ENCODE peak calls at places on chromosomes 12 and 14, in eight cellular contexts. U is A549; F is Peyer's patch; L is thoracic aorta; D is upper lobe of right lung; X is fibroblast of lung; P is lung; R is CD8-positive, alpha-beta T cell. T is an unnamed sample.

GRCh38 chr14:21056520-21057163 is 980 bp upstream of the RNASE8 start:
- DNase-seq in F (peak; percentile 70), D (no peak), U (no peak), R (no peak), P (no peak), L (no peak), X (no peak), T (no peak)

GRCh38 chr12:64077922-64078321 is 144.2 kb downstream of the KICS2 start:
- DNase-seq in P (no peak), F (no peak), U (peak; percentile 34), L (no peak), D (no peak), R (no peak), X (no peak), T (no peak)

GRCh38 chr14:85250369-85250768 is 279.6 kb upstream of the FLRT2 start:
- DNase-seq in R (no peak), U (no peak), D (no peak), F (no peak), P (no peak), X (no peak), L (no peak), T (no peak)

GRCh38 chr12:34601689-34602088 is 579.4 kb downstream of the ALG10 start:
- DNase-seq in U (no peak), D (peak; percentile 46), L (no peak), F (no peak), X (no peak), P (no peak), R (no peak), T (no peak)

GRCh38 chr12:1350055-1350933 is 244.1 kb downstream of the FBXL14 start:
- DNase-seq in P (no peak), R (no peak), F (no peak), U (peak; percentile 54), X (peak; percentile 95), D (no peak), L (no peak), T (no peak)

GRCh38 chr12:77941396-77941795 is 110.7 kb downstream of the NAV3 start:
- DNase-seq in U (no peak), F (no peak), R (no peak), D (no peak), L (no peak), X (no peak), P (no peak), T (no peak)

GRCh38 chr12:16184691-16185090 is 92.8 kb downstream of the SLC15A5 start:
- DNase-seq in L (no peak), R (no peak), X (no peak), P (no peak), D (no peak), U (no peak), F (no peak), T (no peak)

GRCh38 chr14:23588884-23589598 is 10.5 kb upstream of the JPH4 start:
- DNase-seq in L (peak; percentile 34), D (peak; percentile 94), U (peak; percentile 88), P (peak; percentile 88), F (peak; percentile 95), R (peak; percentile 90), X (peak; percentile 80), T (peak; percentile 98)

GRCh38 chr14:102229739-102230092 is 75.2 kb downstream of the MOK start:
- DNase-seq in L (no peak), U (no peak), F (no peak), P (no peak), R (no peak), X (no peak), D (no peak), T (no peak)

GRCh38 chr14:64405295-64405694 is 17.1 kb downstream of the MTHFD1 start:
- DNase-seq in L (no peak), U (no peak), P (no peak), X (no peak), R (no peak), D (no peak), F (no peak), T (no peak)

GRCh38 chr12:12883369-12884001 is 7.9 kb upstream of the GPRC5A start:
- DNase-seq in D (no peak), R (no peak), P (peak; percentile 42), F (no peak), U (peak; percentile 94), L (no peak), X (peak; percentile 87), T (no peak)

GRCh38 chr12:101697930-101698781 is 716 bp downstream of the CHPT1 start:
- DNase-seq in P (peak; percentile 49), U (peak; percentile 46), F (peak; percentile 81), X (peak; percentile 46), L (no peak), D (peak; percentile 80), R (peak; percentile 52), T (peak; percentile 52)

GRCh38 chr12:53064613-53065415 is 14.4 kb downstream of the SPRYD3 start:
- DNase-seq in R (no peak), F (no peak), X (no peak), L (no peak), D (peak; percentile 62), U (no peak), P (no peak), T (no peak)

GRCh38 chr12:50276912-50277671 is 6.2 kb downstream of the LIMA1 start:
- DNase-seq in D (no peak), F (no peak), L (no peak), U (no peak), R (no peak), P (no peak), X (no peak), T (no peak)

GRCh38 chr12:74581439-74581838 is 43.8 kb downstream of the ATXN7L3B start:
- DNase-seq in F (no peak), R (no peak), L (no peak), X (no peak), D (no peak), P (no peak), U (no peak), T (no peak)

GRCh38 chr12:99386907-99387306 is 260.6 kb upstream of the GARIN6 start:
- DNase-seq in L (no peak), U (peak; percentile 69), D (no peak), F (no peak), R (no peak), X (peak; percentile 41), P (no peak), T (no peak)

GRCh38 chr12:3604750-3605638 is 114.0 kb downstream of the PRMT8 start:
- DNase-seq in P (no peak), R (no peak), D (peak; percentile 64), F (no peak), L (no peak), X (peak; percentile 1), U (no peak), T (peak; percentile 59)

GRCh38 chr12:14995583-14996425 is 23.0 kb downstream of the PDE6H start:
- DNase-seq in D (no peak), U (peak; percentile 81), P (no peak), R (no peak), X (peak; percentile 61), F (no peak), L (no peak), T (no peak)

GRCh38 chr12:55629058-55629841 is 7.4 kb upstream of the OR10P1 start:
- DNase-seq in L (no peak), P (no peak), X (no peak), F (no peak), U (no peak), R (no peak), D (no peak), T (no peak)

GRCh38 chr12:124622326-124622725 is 54.9 kb upstream of the NCOR2 start:
- DNase-seq in U (no peak), L (no peak), F (no peak), R (no peak), P (no peak), X (no peak), D (no peak), T (no peak)
- H3K4me1 ChIP-seq in U (peaks cover 19% of the 10 kb centered on the region), L (peaks cover 46% of the 10 kb centered on the region), F (no peaks in the 10 kb centered on the region), R (no peaks in the 10 kb centered on the region), P (peaks cover 23% of the 10 kb centered on the region), X (peaks cover 7% of the 10 kb centered on the region), D (peaks cover 47% of the 10 kb centered on the region), T (peaks cover 24% of the 10 kb centered on the region)

GRCh38 chr12:51592034-51592705 is 1.1 kb downstream of the SCN8A start:
- DNase-seq in D (no peak), F (no peak), P (no peak), R (no peak), X (peak; percentile 87), U (no peak), L (no peak), T (no peak)

GRCh38 chr12:51590347-51591019 is 550 bp upstream of the SCN8A start:
- DNase-seq in U (peak; percentile 78), R (peak; percentile 77), F (peak; percentile 80), L (no peak), D (peak; percentile 83), P (no peak), X (peak; percentile 73), T (peak; percentile 70)

GRCh38 chr12:51589557-51590176 is 1.4 kb upstream of the SCN8A start:
- DNase-seq in L (no peak), X (no peak), P (no peak), U (no peak), F (no peak), R (no peak), D (no peak), T (no peak)

GRCh38 chr12:51589060-51589459 is 2.0 kb upstream of the SCN8A start:
- DNase-seq in D (no peak), R (no peak), X (no peak), P (no peak), U (no peak), F (no peak), L (no peak), T (no peak)

GRCh38 chr12:51591020-51591901 is at the start of gene SCN8A:
- DNase-seq in R (peak; percentile 49), U (peak; percentile 61), X (peak; percentile 65), P (no peak), D (peak; percentile 67), F (peak; percentile 47), L (no peak), T (peak; percentile 31)
- TF ChIP-seq CTCF in R (no peak), U (peak; percentile 2), X (no peak), P (no peak), D (no peak), F (no peak), L (no peak), T (no peak)

GRCh38 chr14:68512088-68512487 is 280.8 kb downstream of the ZFP36L1 start:
- DNase-seq in F (no peak), R (no peak), U (no peak), D (no peak), P (no peak), X (peak; percentile 71), L (no peak), T (no peak)
- H3K27ac ChIP-seq in F (peak overlapping the region; percentile 54), R (no peak overlapping the region), U (peak overlapping the region; percentile 45), D (no peak overlapping the region), P (no peak overlapping the region), X (no peak overlapping the region), L (peak overlapping the region; percentile 65), T (no peak overlapping the region)

GRCh38 chr12:46260153-46260912 is 8.5 kb downstream of the SLC38A1 start:
- DNase-seq in X (peak; percentile 69), P (no peak), F (no peak), L (no peak), R (no peak), U (no peak), D (no peak), T (no peak)

GRCh38 chr12:46259713-46260112 is 9.1 kb downstream of the SLC38A1 start:
- DNase-seq in P (no peak), U (no peak), F (no peak), L (no peak), D (no peak), R (no peak), X (no peak), T (no peak)

GRCh38 chr12:46256942-46257341 is 11.9 kb downstream of the SLC38A1 start:
- DNase-seq in R (no peak), X (no peak), U (no peak), D (no peak), L (no peak), P (no peak), F (no peak), T (no peak)

GRCh38 chr12:46259071-46259470 is 9.8 kb downstream of the SLC38A1 start:
- DNase-seq in R (no peak), L (no peak), D (no peak), P (no peak), F (no peak), U (no peak), X (no peak), T (no peak)

GRCh38 chr12:46258129-46258528 is 10.7 kb downstream of the SLC38A1 start:
- DNase-seq in L (no peak), P (no peak), R (no peak), D (no peak), F (no peak), U (no peak), X (no peak), T (no peak)
- H3K4me1 ChIP-seq in L (peaks cover 41% of the 10 kb centered on the region), P (peaks cover 3% of the 10 kb centered on the region), R (peaks cover 80% of the 10 kb centered on the region), D (peaks cover 7% of the 10 kb centered on the region), F (no peaks in the 10 kb centered on the region), U (peaks cover 49% of the 10 kb centered on the region), X (peaks cover 6% of the 10 kb centered on the region), T (peaks cover 34% of the 10 kb centered on the region)